ENCODE peak calls at places on chromosomes 6 and 20, in seven cellular contexts. One of them, this sample, is unnamed.
A peak's percentile ranks its signal among the peaks of the same experiment; 100 is the strongest.

GRCh38 chr20:40632346-40632976 is 56.6 kb downstream of the MAFB start:
- DNase-seq in ecto neural progenitor cell: peak; percentile 24
- DNase-seq in AG20443: no peak
- DNase-seq in aorta: no peak
- DNase-seq in activated gamma-delta T cell treated with Interleukin-2 at 50 U/mL for 16 hours: no peak
- DNase-seq in central memory CD8-positive, alpha-beta T cell: no peak
- DNase-seq in hypothalamus: no peak
- DNase-seq in this sample: peak; percentile 86

GRCh38 chr6:160714731-160715130 is 12.7 kb downstream of the PLG start:
- DNase-seq in AG20443: peak; percentile 77
- DNase-seq in activated gamma-delta T cell treated with Interleukin-2 at 50 U/mL for 16 hours: no peak
- DNase-seq in central memory CD8-positive, alpha-beta T cell: no peak
- DNase-seq in aorta: no peak
- DNase-seq in hypothalamus: no peak
- DNase-seq in ecto neural progenitor cell: no peak
- DNase-seq in this sample: no peak

GRCh38 chr6:91358986-91359385 is 772.1 kb upstream of the MAP3K7 start:
- DNase-seq in activated gamma-delta T cell treated with Interleukin-2 at 50 U/mL for 16 hours: no peak
- DNase-seq in ecto neural progenitor cell: no peak
- DNase-seq in AG20443: no peak
- DNase-seq in hypothalamus: no peak
- DNase-seq in aorta: no peak
- DNase-seq in central memory CD8-positive, alpha-beta T cell: no peak
- DNase-seq in this sample: no peak

GRCh38 chr6:153130515-153131036 is 506 bp downstream of the RGS17 start:
- DNase-seq in AG20443: peak; percentile 47
- DNase-seq in ecto neural progenitor cell: peak; percentile 65
- DNase-seq in hypothalamus: no peak
- DNase-seq in central memory CD8-positive, alpha-beta T cell: no peak
- DNase-seq in aorta: peak; percentile 73
- DNase-seq in activated gamma-delta T cell treated with Interleukin-2 at 50 U/mL for 16 hours: no peak
- DNase-seq in this sample: no peak

GRCh38 chr6:33390767-33391277 is 801 bp upstream of the KIFC1 start:
- DNase-seq in AG20443: no peak
- DNase-seq in central memory CD8-positive, alpha-beta T cell: no peak
- DNase-seq in ecto neural progenitor cell: no peak
- DNase-seq in aorta: no peak
- DNase-seq in activated gamma-delta T cell treated with Interleukin-2 at 50 U/mL for 16 hours: no peak
- DNase-seq in hypothalamus: no peak
- DNase-seq in this sample: no peak

GRCh38 chr6:167827588-167828324 is 1.0 kb downstream of the AFDN start:
- DNase-seq in AG20443: peak; percentile 68
- DNase-seq in aorta: peak; percentile 83
- DNase-seq in central memory CD8-positive, alpha-beta T cell: no peak
- DNase-seq in ecto neural progenitor cell: peak; percentile 69
- DNase-seq in hypothalamus: peak; percentile 28
- DNase-seq in activated gamma-delta T cell treated with Interleukin-2 at 50 U/mL for 16 hours: no peak
- DNase-seq in this sample: no peak

GRCh38 chr6:73747293-73747692 is 51.3 kb downstream of the CD109 start:
- DNase-seq in ecto neural progenitor cell: no peak
- DNase-seq in activated gamma-delta T cell treated with Interleukin-2 at 50 U/mL for 16 hours: no peak
- DNase-seq in AG20443: peak; percentile 16
- DNase-seq in central memory CD8-positive, alpha-beta T cell: no peak
- DNase-seq in hypothalamus: no peak
- DNase-seq in aorta: no peak
- DNase-seq in this sample: no peak

GRCh38 chr6:132209351-132209750 is 191.9 kb downstream of the MOXD1 start:
- DNase-seq in central memory CD8-positive, alpha-beta T cell: no peak
- DNase-seq in ecto neural progenitor cell: no peak
- DNase-seq in aorta: no peak
- DNase-seq in AG20443: no peak
- DNase-seq in activated gamma-delta T cell treated with Interleukin-2 at 50 U/mL for 16 hours: no peak
- DNase-seq in hypothalamus: no peak
- DNase-seq in this sample: no peak

GRCh38 chr6:13574571-13575376 is at the start of gene SIRT5:
- DNase-seq in central memory CD8-positive, alpha-beta T cell: peak; percentile 62
- DNase-seq in AG20443: peak; percentile 84
- DNase-seq in aorta: peak; percentile 91
- DNase-seq in ecto neural progenitor cell: peak; percentile 88
- DNase-seq in activated gamma-delta T cell treated with Interleukin-2 at 50 U/mL for 16 hours: peak; percentile 66
- DNase-seq in hypothalamus: peak; percentile 62
- DNase-seq in this sample: peak; percentile 95

GRCh38 chr6:140344149-140344913 is 969.9 kb upstream of the CITED2 start:
- DNase-seq in aorta: no peak
- DNase-seq in ecto neural progenitor cell: no peak
- DNase-seq in hypothalamus: no peak
- DNase-seq in AG20443: peak; percentile 36
- DNase-seq in central memory CD8-positive, alpha-beta T cell: no peak
- DNase-seq in activated gamma-delta T cell treated with Interleukin-2 at 50 U/mL for 16 hours: no peak
- DNase-seq in this sample: no peak

GRCh38 chr20:49641683-49642649 is 71.7 kb downstream of the B4GALT5 start:
- DNase-seq in central memory CD8-positive, alpha-beta T cell: no peak
- DNase-seq in AG20443: no peak
- DNase-seq in ecto neural progenitor cell: no peak
- DNase-seq in aorta: no peak
- DNase-seq in activated gamma-delta T cell treated with Interleukin-2 at 50 U/mL for 16 hours: no peak
- DNase-seq in hypothalamus: no peak
- DNase-seq in this sample: no peak

GRCh38 chr6:156731436-156731835 is 45.7 kb upstream of the ARID1B start:
- DNase-seq in central memory CD8-positive, alpha-beta T cell: no peak
- DNase-seq in aorta: no peak
- DNase-seq in ecto neural progenitor cell: no peak
- DNase-seq in activated gamma-delta T cell treated with Interleukin-2 at 50 U/mL for 16 hours: no peak
- DNase-seq in hypothalamus: no peak
- DNase-seq in AG20443: peak; percentile 52
- DNase-seq in this sample: no peak

GRCh38 chr6:156420172-156420993 is 356.8 kb upstream of the ARID1B start:
- DNase-seq in aorta: no peak
- DNase-seq in hypothalamus: no peak
- DNase-seq in AG20443: peak; percentile 40
- DNase-seq in ecto neural progenitor cell: no peak
- DNase-seq in central memory CD8-positive, alpha-beta T cell: no peak
- DNase-seq in activated gamma-delta T cell treated with Interleukin-2 at 50 U/mL for 16 hours: no peak
- DNase-seq in this sample: peak; percentile 82

GRCh38 chr6:158503222-158503621 is 56.7 kb upstream of the TMEM181 start:
- DNase-seq in AG20443: no peak
- DNase-seq in hypothalamus: no peak
- DNase-seq in ecto neural progenitor cell: no peak
- DNase-seq in central memory CD8-positive, alpha-beta T cell: no peak
- DNase-seq in activated gamma-delta T cell treated with Interleukin-2 at 50 U/mL for 16 hours: no peak
- DNase-seq in aorta: no peak
- DNase-seq in this sample: no peak

GRCh38 chr6:62764841-62765240 is 446.4 kb upstream of the FKBP1C start:
- DNase-seq in AG20443: no peak
- DNase-seq in hypothalamus: no peak
- DNase-seq in activated gamma-delta T cell treated with Interleukin-2 at 50 U/mL for 16 hours: no peak
- DNase-seq in central memory CD8-positive, alpha-beta T cell: no peak
- DNase-seq in ecto neural progenitor cell: no peak
- DNase-seq in aorta: no peak
- DNase-seq in this sample: no peak

GRCh38 chr6:36381502-36382389 is 5.7 kb downstream of the ETV7 start:
- DNase-seq in AG20443: no peak
- DNase-seq in ecto neural progenitor cell: no peak
- DNase-seq in aorta: no peak
- DNase-seq in hypothalamus: no peak
- DNase-seq in central memory CD8-positive, alpha-beta T cell: no peak
- DNase-seq in activated gamma-delta T cell treated with Interleukin-2 at 50 U/mL for 16 hours: no peak
- DNase-seq in this sample: no peak

GRCh38 chr20:49852522-49853055 is 40.0 kb downstream of the SLC9A8 start:
- DNase-seq in aorta: no peak
- DNase-seq in hypothalamus: no peak
- DNase-seq in AG20443: no peak
- DNase-seq in central memory CD8-positive, alpha-beta T cell: no peak
- DNase-seq in ecto neural progenitor cell: no peak
- DNase-seq in activated gamma-delta T cell treated with Interleukin-2 at 50 U/mL for 16 hours: no peak
- DNase-seq in this sample: no peak

GRCh38 chr6:35736293-35736894 is 438 bp upstream of the ARMC12 start:
- DNase-seq in ecto neural progenitor cell: peak; percentile 86
- DNase-seq in AG20443: peak; percentile 79
- DNase-seq in hypothalamus: peak; percentile 34
- DNase-seq in aorta: peak; percentile 90
- DNase-seq in activated gamma-delta T cell treated with Interleukin-2 at 50 U/mL for 16 hours: peak; percentile 89
- DNase-seq in central memory CD8-positive, alpha-beta T cell: peak; percentile 83
- DNase-seq in this sample: no peak

GRCh38 chr20:3815703-3816315 is 4.5 kb upstream of the AP5S1 start:
- DNase-seq in hypothalamus: no peak
- DNase-seq in activated gamma-delta T cell treated with Interleukin-2 at 50 U/mL for 16 hours: peak; percentile 56
- DNase-seq in ecto neural progenitor cell: no peak
- DNase-seq in AG20443: no peak
- DNase-seq in aorta: no peak
- DNase-seq in central memory CD8-positive, alpha-beta T cell: no peak
- DNase-seq in this sample: peak; percentile 60

GRCh38 chr6:148915889-148916288 is 169.1 kb downstream of the UST start:
- DNase-seq in AG20443: no peak
- DNase-seq in hypothalamus: no peak
- DNase-seq in ecto neural progenitor cell: no peak
- DNase-seq in activated gamma-delta T cell treated with Interleukin-2 at 50 U/mL for 16 hours: no peak
- DNase-seq in aorta: no peak
- DNase-seq in central memory CD8-positive, alpha-beta T cell: no peak
- DNase-seq in this sample: no peak

GRCh38 chr6:15551798-15552197 is 111.0 kb downstream of the DTNBP1 start:
- DNase-seq in central memory CD8-positive, alpha-beta T cell: no peak
- DNase-seq in hypothalamus: no peak
- DNase-seq in aorta: no peak
- DNase-seq in AG20443: no peak
- DNase-seq in activated gamma-delta T cell treated with Interleukin-2 at 50 U/mL for 16 hours: no peak
- DNase-seq in ecto neural progenitor cell: peak; percentile 57
- DNase-seq in this sample: no peak

GRCh38 chr6:30881987-30882763 is 2.1 kb upstream of the DDR1 start:
- DNase-seq in central memory CD8-positive, alpha-beta T cell: no peak
- DNase-seq in hypothalamus: no peak
- DNase-seq in ecto neural progenitor cell: no peak
- DNase-seq in aorta: no peak
- DNase-seq in activated gamma-delta T cell treated with Interleukin-2 at 50 U/mL for 16 hours: no peak
- DNase-seq in AG20443: peak; percentile 11
- DNase-seq in this sample: no peak

GRCh38 chr6:47034919-47035318 is 7.2 kb downstream of the ADGRF1 start:
- DNase-seq in activated gamma-delta T cell treated with Interleukin-2 at 50 U/mL for 16 hours: no peak
- DNase-seq in hypothalamus: no peak
- DNase-seq in aorta: no peak
- DNase-seq in AG20443: peak; percentile 56
- DNase-seq in central memory CD8-positive, alpha-beta T cell: no peak
- DNase-seq in ecto neural progenitor cell: no peak
- DNase-seq in this sample: peak; percentile 50